ENCODE peak calls at places on chromosomes 3 and 15, in seven cellular contexts. G is ecto neural progenitor cell, X is H9, F is amniotic stem cell, L is AG10803, I is DMS 273 treated with DMSO at 0.1 percent for 48 hours, W is left colon. K is an unnamed sample.

GRCh38 chr3:2343031-2343682 is 244.5 kb downstream of the CNTN4 start:
- DNase-seq in I (no peak), G (no peak), F (no peak), X (no peak), L (no peak), W (no peak), K (no peak)

GRCh38 chr15:96544162-96544756 is 213.8 kb downstream of the NR2F2 start:
- DNase-seq in F (no peak), X (no peak), L (no peak), G (no peak), W (no peak), I (no peak), K (no peak)

GRCh38 chr3:116148881-116149530 is 296.3 kb downstream of the LSAMP start:
- DNase-seq in W (no peak), L (no peak), I (peak; percentile 18), G (no peak), F (no peak), X (no peak), K (no peak)

GRCh38 chr3:32681811-32682210 is 3.2 kb upstream of the CNOT10 start:
- DNase-seq in L (no peak), X (no peak), F (no peak), I (no peak), G (no peak), W (no peak), K (no peak)

GRCh38 chr3:113212155-113212844 is 943 bp downstream of the BOC start:
- DNase-seq in X (no peak), I (no peak), W (no peak), F (no peak), L (peak; percentile 59), G (peak; percentile 56), K (no peak)

GRCh38 chr3:58102371-58102750 is 94.1 kb downstream of the FLNB start:
- DNase-seq in X (no peak), W (no peak), G (no peak), L (no peak), I (no peak), F (no peak), K (no peak)

GRCh38 chr3:87167634-87168456 is 59.3 kb upstream of the CHMP2B start:
- DNase-seq in I (no peak), F (peak; percentile 31), W (no peak), G (no peak), L (peak; percentile 54), X (no peak), K (no peak)

GRCh38 chr15:97235285-97235985 is 725.1 kb upstream of the ARRDC4 start:
- DNase-seq in I (no peak), G (peak; percentile 67), W (no peak), L (peak; percentile 36), X (peak; percentile 52), F (peak; percentile 20), K (peak; percentile 52)

GRCh38 chr3:44932271-44932670 is 43.7 kb downstream of the ZDHHC3 start:
- DNase-seq in X (no peak), G (no peak), I (no peak), F (no peak), W (no peak), L (no peak), K (no peak)

GRCh38 chr3:160471892-160472291 is 22.3 kb upstream of the TRIM59 start:
- DNase-seq in L (no peak), W (no peak), X (no peak), I (no peak), G (no peak), F (no peak), K (no peak)

GRCh38 chr15:57003418-57003817 is 85.0 kb downstream of the TCF12 start:
- DNase-seq in F (peak; percentile 64), G (no peak), X (no peak), W (no peak), L (peak; percentile 77), I (no peak), K (no peak)

GRCh38 chr3:52292247-52293065 is 4.8 kb downstream of the GLYCTK start:
- DNase-seq in I (no peak), X (no peak), W (no peak), L (no peak), F (no peak), G (no peak), K (no peak)

GRCh38 chr3:149576071-149576564 is 81.7 kb downstream of the WWTR1 start:
- DNase-seq in X (peak; percentile 62), W (no peak), G (no peak), F (peak; percentile 61), I (peak; percentile 71), L (peak; percentile 95), K (no peak)

GRCh38 chr3:169344465-169344864 is 319.0 kb downstream of the MECOM start:
- DNase-seq in W (no peak), G (no peak), L (no peak), I (no peak), X (no peak), F (no peak), K (no peak)

GRCh38 chr3:133838296-133838789 is 32.7 kb downstream of the SRPRB start:
- DNase-seq in F (no peak), L (no peak), X (no peak), G (no peak), I (no peak), W (no peak), K (no peak)

GRCh38 chr3:22475665-22476064 is 724.7 kb upstream of the ZNF385D start:
- DNase-seq in I (no peak), G (no peak), L (no peak), X (no peak), F (no peak), W (no peak), K (no peak)

GRCh38 chr3:136818191-136818850 is 605 bp upstream of the SLC35G2 start:
- DNase-seq in I (peak; percentile 76), F (peak; percentile 61), X (peak; percentile 88), G (peak; percentile 54), L (peak; percentile 76), W (no peak), K (peak; percentile 43)

GRCh38 chr3:88809993-88810392 is 297.4 kb upstream of the EPHA3 start:
- DNase-seq in G (no peak), I (no peak), F (peak; percentile 5), W (no peak), L (peak; percentile 8), X (no peak), K (no peak)

GRCh38 chr3:17639257-17639656 is 103.2 kb downstream of the TBC1D5 start:
- DNase-seq in W (no peak), I (no peak), X (no peak), L (peak; percentile 67), G (no peak), F (no peak), K (no peak)

GRCh38 chr3:66622756-66623452 is 122.1 kb upstream of the LRIG1 start:
- DNase-seq in G (no peak), F (no peak), W (peak; percentile 48), X (no peak), L (no peak), I (no peak), K (no peak)

GRCh38 chr3:30605706-30606300 is 598 bp upstream of the TGFBR2 start:
- DNase-seq in W (no peak), F (no peak), I (no peak), L (no peak), G (no peak), X (no peak), K (no peak)

GRCh38 chr3:38998086-38998485 is 53.7 kb downstream of the SCN11A start:
- DNase-seq in I (no peak), W (no peak), F (no peak), L (no peak), G (no peak), X (no peak), K (no peak)

GRCh38 chr15:92797168-92798052 is 102.7 kb upstream of the CHD2 start:
- DNase-seq in W (no peak), X (no peak), I (no peak), G (no peak), L (peak; percentile 78), F (peak; percentile 74), K (no peak)

GRCh38 chr3:13548696-13549512 is at the start of gene FBLN2:
- DNase-seq in X (peak; percentile 71), G (peak; percentile 84), L (peak; percentile 66), F (no peak), I (no peak), W (no peak), K (no peak)

GRCh38 chr15:48796521-48796920 is 14.3 kb downstream of the CEP152 start:
- DNase-seq in X (no peak), G (no peak), F (no peak), W (no peak), I (no peak), L (no peak), K (no peak)

GRCh38 chr15:85479071-85479647 is 98.8 kb downstream of the AKAP13 start:
- DNase-seq in X (no peak), G (no peak), I (no peak), F (peak; percentile 5), L (peak; percentile 84), W (no peak), K (no peak)

GRCh38 chr3:9248232-9249191 is 934 bp downstream of the SRGAP3 start:
- DNase-seq in X (peak; percentile 27), L (no peak), W (no peak), F (no peak), I (no peak), G (peak; percentile 53), K (peak; percentile 66)

GRCh38 chr3:32951410-32951811 is at the start of gene CCR4:
- DNase-seq in L (no peak), I (no peak), W (no peak), X (no peak), F (no peak), G (no peak), K (no peak)

GRCh38 chr15:47431501-47431900 is 285.8 kb upstream of the SEMA6D start:
- DNase-seq in I (no peak), X (no peak), W (no peak), L (peak; percentile 80), F (peak; percentile 88), G (no peak), K (no peak)

GRCh38 chr3:136959599-136959998 is 1.8 kb downstream of the IL20RB start:
- DNase-seq in L (no peak), I (no peak), W (no peak), F (no peak), X (no peak), G (no peak), K (no peak)

GRCh38 chr3:124351430-124352142 is 359.7 kb upstream of the ROPN1 start:
- DNase-seq in F (peak; percentile 67), L (peak; percentile 79), W (no peak), G (peak; percentile 60), I (peak; percentile 53), X (peak; percentile 58), K (peak; percentile 48)

GRCh38 chr3:3334456-3334855 is 155.0 kb upstream of the CRBN start:
- DNase-seq in F (no peak), W (no peak), X (no peak), G (no peak), I (no peak), L (no peak), K (no peak)

GRCh38 chr3:71951842-71952241 is 166.9 kb upstream of the PROK2 start:
- DNase-seq in G (no peak), W (no peak), F (no peak), L (no peak), I (no peak), X (no peak), K (no peak)

GRCh38 chr3:127406309-127407025 is 118.6 kb upstream of the PRR20G start:
- DNase-seq in X (peak; percentile 61), I (no peak), W (peak; percentile 22), F (no peak), G (peak; percentile 44), L (no peak), K (peak; percentile 20)

GRCh38 chr3:177597325-177598109 is 400.2 kb upstream of the TBL1XR1 start:
- DNase-seq in X (no peak), W (no peak), G (no peak), F (no peak), L (peak; percentile 97), I (no peak), K (no peak)

GRCh38 chr3:126528419-126528799 is 4.5 kb downstream of the CHST13 start:
- DNase-seq in I (no peak), F (no peak), L (no peak), X (no peak), W (no peak), G (no peak), K (no peak)

GRCh38 chr3:16884748-16885587 is at the start of gene PLCL2:
- DNase-seq in X (peak; percentile 34), W (peak; percentile 48), G (peak; percentile 68), I (no peak), L (peak; percentile 29), F (no peak), K (peak; percentile 50)

GRCh38 chr3:188076176-188076575 is 77.8 kb upstream of the LPP start:
- DNase-seq in X (no peak), G (no peak), F (no peak), L (no peak), W (no peak), I (no peak), K (no peak)